ENCODE peak calls at places on chromosomes 5 and 9, in nine cellular contexts. One of them, this sample, is unnamed.

GRCh38 chr9:23683021-23683431 is 143.0 kb downstream of the ELAVL2 start:
- DNase-seq in HepG2: no peak
- DNase-seq in GM12865: no peak
- DNase-seq in heart right ventricle: no peak
- DNase-seq in CD4-positive, alpha-beta memory T cell: no peak
- DNase-seq in fibroblast of the aortic adventitia: no peak
- DNase-seq in T-cell: no peak
- DNase-seq in spleen: no peak
- DNase-seq in CD4-positive, alpha-beta T cell: no peak
- DNase-seq in this sample: no peak

GRCh38 chr5:172264814-172265213 is 18.8 kb downstream of the UBTD2 start:
- DNase-seq in HepG2: no peak
- DNase-seq in GM12865: no peak
- DNase-seq in T-cell: no peak
- DNase-seq in spleen: no peak
- DNase-seq in fibroblast of the aortic adventitia: no peak
- DNase-seq in CD4-positive, alpha-beta memory T cell: no peak
- DNase-seq in heart right ventricle: no peak
- DNase-seq in CD4-positive, alpha-beta T cell: no peak
- DNase-seq in this sample: no peak

GRCh38 chr5:77645158-77645994 is 6.9 kb upstream of the OTP start:
- DNase-seq in spleen: peak; percentile 87
- DNase-seq in CD4-positive, alpha-beta memory T cell: peak; percentile 39
- DNase-seq in fibroblast of the aortic adventitia: no peak
- DNase-seq in heart right ventricle: no peak
- DNase-seq in CD4-positive, alpha-beta T cell: no peak
- DNase-seq in HepG2: peak; percentile 13
- DNase-seq in T-cell: no peak
- DNase-seq in GM12865: peak; percentile 62
- DNase-seq in this sample: no peak

GRCh38 chr5:61304611-61305369 is 27.3 kb upstream of the ZSWIM6 start:
- DNase-seq in CD4-positive, alpha-beta T cell: no peak
- DNase-seq in HepG2: peak; percentile 54
- DNase-seq in GM12865: no peak
- DNase-seq in heart right ventricle: no peak
- DNase-seq in CD4-positive, alpha-beta memory T cell: peak; percentile 37
- DNase-seq in T-cell: no peak
- DNase-seq in fibroblast of the aortic adventitia: peak; percentile 99
- DNase-seq in spleen: no peak
- DNase-seq in this sample: peak; percentile 93

GRCh38 chr9:97475079-97475478 is 26.4 kb upstream of the TMOD1 start:
- DNase-seq in CD4-positive, alpha-beta T cell: no peak
- DNase-seq in GM12865: no peak
- DNase-seq in spleen: no peak
- DNase-seq in heart right ventricle: no peak
- DNase-seq in HepG2: no peak
- DNase-seq in T-cell: no peak
- DNase-seq in fibroblast of the aortic adventitia: no peak
- DNase-seq in CD4-positive, alpha-beta memory T cell: no peak
- DNase-seq in this sample: peak; percentile 90

GRCh38 chr9:119667163-119667562 is 297.9 kb upstream of the BRINP1 start:
- DNase-seq in CD4-positive, alpha-beta T cell: no peak
- DNase-seq in HepG2: no peak
- DNase-seq in fibroblast of the aortic adventitia: no peak
- DNase-seq in CD4-positive, alpha-beta memory T cell: no peak
- DNase-seq in spleen: no peak
- DNase-seq in T-cell: no peak
- DNase-seq in GM12865: no peak
- DNase-seq in heart right ventricle: no peak
- DNase-seq in this sample: no peak

GRCh38 chr9:101354143-101354764 is 30.6 kb downstream of the BAAT start:
- DNase-seq in spleen: no peak
- DNase-seq in T-cell: no peak
- DNase-seq in GM12865: no peak
- DNase-seq in heart right ventricle: no peak
- DNase-seq in CD4-positive, alpha-beta memory T cell: no peak
- DNase-seq in fibroblast of the aortic adventitia: no peak
- DNase-seq in HepG2: peak; percentile 100
- DNase-seq in CD4-positive, alpha-beta T cell: no peak
- DNase-seq in this sample: no peak

GRCh38 chr5:62284946-62285891 is 20.8 kb upstream of the KIF2A start:
- DNase-seq in fibroblast of the aortic adventitia: no peak
- DNase-seq in CD4-positive, alpha-beta memory T cell: no peak
- DNase-seq in T-cell: peak; percentile 27
- DNase-seq in GM12865: peak; percentile 44
- DNase-seq in spleen: no peak
- DNase-seq in heart right ventricle: no peak
- DNase-seq in CD4-positive, alpha-beta T cell: no peak
- DNase-seq in HepG2: no peak
- DNase-seq in this sample: no peak

GRCh38 chr5:76402251-76402879 is 720 bp upstream of the IQGAP2 start:
- DNase-seq in CD4-positive, alpha-beta T cell: peak; percentile 66
- DNase-seq in HepG2: peak; percentile 58
- DNase-seq in T-cell: peak; percentile 86
- DNase-seq in spleen: peak; percentile 88
- DNase-seq in fibroblast of the aortic adventitia: no peak
- DNase-seq in CD4-positive, alpha-beta memory T cell: no peak
- DNase-seq in GM12865: peak; percentile 91
- DNase-seq in heart right ventricle: peak; percentile 46
- DNase-seq in this sample: no peak

GRCh38 chr5:139088024-139088423 is 110.1 kb downstream of the SIL1 start:
- DNase-seq in HepG2: no peak
- DNase-seq in spleen: no peak
- DNase-seq in CD4-positive, alpha-beta T cell: no peak
- DNase-seq in T-cell: no peak
- DNase-seq in GM12865: no peak
- DNase-seq in heart right ventricle: no peak
- DNase-seq in fibroblast of the aortic adventitia: no peak
- DNase-seq in CD4-positive, alpha-beta memory T cell: no peak
- DNase-seq in this sample: no peak